ENCODE peak calls at places on chromosomes 1 and 21, in nine cellular contexts. One of them, this sample, is unnamed.
A peak's percentile ranks its signal among the peaks of the same experiment; 100 is the strongest.

GRCh38 chr21:45417256-45417950 is 12.4 kb downstream of the COL18A1 start:
- DNase-seq in Daoy: no peak
- DNase-seq in WTC11: peak; percentile 7
- DNase-seq in T follicular helper cell: no peak
- DNase-seq in cardiac fibroblast: no peak
- DNase-seq in activated gamma-delta T cell treated with Interleukin-2 at 50 U/mL for 16 hours: no peak
- DNase-seq in neural crest cell: no peak
- DNase-seq in NB4: no peak
- DNase-seq in suprapubic skin: no peak
- DNase-seq in this sample: no peak

GRCh38 chr1:94726981-94727685 is 93.0 kb upstream of the SLC44A3 start:
- DNase-seq in Daoy: no peak
- DNase-seq in WTC11: no peak
- DNase-seq in T follicular helper cell: no peak
- DNase-seq in cardiac fibroblast: no peak
- DNase-seq in activated gamma-delta T cell treated with Interleukin-2 at 50 U/mL for 16 hours: no peak
- DNase-seq in neural crest cell: no peak
- DNase-seq in NB4: no peak
- DNase-seq in suprapubic skin: no peak
- DNase-seq in this sample: no peak

GRCh38 chr1:112322018-112322417 is 74.0 kb upstream of the CTTNBP2NL start:
- DNase-seq in Daoy: no peak
- DNase-seq in WTC11: no peak
- DNase-seq in T follicular helper cell: no peak
- DNase-seq in cardiac fibroblast: no peak
- DNase-seq in activated gamma-delta T cell treated with Interleukin-2 at 50 U/mL for 16 hours: no peak
- DNase-seq in neural crest cell: no peak
- DNase-seq in NB4: peak; percentile 6
- DNase-seq in suprapubic skin: no peak
- DNase-seq in this sample: no peak

GRCh38 chr21:41926068-41926806 is 27.6 kb downstream of the C2CD2 start:
- DNase-seq in Daoy: peak; percentile 69
- DNase-seq in WTC11: peak; percentile 30
- DNase-seq in T follicular helper cell: no peak
- DNase-seq in cardiac fibroblast: peak; percentile 71
- DNase-seq in activated gamma-delta T cell treated with Interleukin-2 at 50 U/mL for 16 hours: peak; percentile 20
- DNase-seq in neural crest cell: no peak
- DNase-seq in NB4: peak; percentile 13
- DNase-seq in suprapubic skin: no peak
- DNase-seq in this sample: peak; percentile 44

GRCh38 chr1:3067671-3068399 is 1.2 kb upstream of the PRDM16 start:
- DNase-seq in Daoy: no peak
- DNase-seq in WTC11: peak; percentile 33
- DNase-seq in T follicular helper cell: no peak
- DNase-seq in cardiac fibroblast: no peak
- DNase-seq in activated gamma-delta T cell treated with Interleukin-2 at 50 U/mL for 16 hours: no peak
- DNase-seq in neural crest cell: no peak
- DNase-seq in NB4: no peak
- DNase-seq in suprapubic skin: no peak
- DNase-seq in this sample: no peak

GRCh38 chr1:29290414-29290980 is 54.2 kb downstream of the PTPRU start:
- DNase-seq in Daoy: no peak
- DNase-seq in WTC11: no peak
- DNase-seq in T follicular helper cell: no peak
- DNase-seq in cardiac fibroblast: no peak
- DNase-seq in activated gamma-delta T cell treated with Interleukin-2 at 50 U/mL for 16 hours: no peak
- DNase-seq in neural crest cell: no peak
- DNase-seq in NB4: no peak
- DNase-seq in suprapubic skin: no peak
- DNase-seq in this sample: no peak

GRCh38 chr21:25234857-25235801 is 372.2 kb downstream of the MRPL39 start:
- DNase-seq in Daoy: no peak
- DNase-seq in WTC11: no peak
- DNase-seq in T follicular helper cell: no peak
- DNase-seq in cardiac fibroblast: no peak
- DNase-seq in activated gamma-delta T cell treated with Interleukin-2 at 50 U/mL for 16 hours: no peak
- DNase-seq in neural crest cell: no peak
- DNase-seq in NB4: no peak
- DNase-seq in suprapubic skin: no peak
- DNase-seq in this sample: no peak

GRCh38 chr1:63982201-63982600 is 208.4 kb downstream of the ROR1 start:
- DNase-seq in Daoy: peak; percentile 57
- DNase-seq in WTC11: no peak
- DNase-seq in T follicular helper cell: no peak
- DNase-seq in cardiac fibroblast: no peak
- DNase-seq in activated gamma-delta T cell treated with Interleukin-2 at 50 U/mL for 16 hours: no peak
- DNase-seq in neural crest cell: no peak
- DNase-seq in NB4: no peak
- DNase-seq in suprapubic skin: no peak
- DNase-seq in this sample: no peak

GRCh38 chr1:7366286-7366954 is 404.7 kb upstream of the VAMP3 start:
- DNase-seq in Daoy: no peak
- DNase-seq in WTC11: no peak
- DNase-seq in T follicular helper cell: no peak
- DNase-seq in cardiac fibroblast: no peak
- DNase-seq in activated gamma-delta T cell treated with Interleukin-2 at 50 U/mL for 16 hours: no peak
- DNase-seq in neural crest cell: no peak
- DNase-seq in NB4: no peak
- DNase-seq in suprapubic skin: no peak
- DNase-seq in this sample: no peak

GRCh38 chr1:28510350-28511223 is 4.7 kb downstream of the RCC1 start:
- DNase-seq in Daoy: peak; percentile 79
- DNase-seq in WTC11: no peak
- DNase-seq in T follicular helper cell: no peak
- DNase-seq in cardiac fibroblast: peak; percentile 63
- DNase-seq in activated gamma-delta T cell treated with Interleukin-2 at 50 U/mL for 16 hours: no peak
- DNase-seq in neural crest cell: no peak
- DNase-seq in NB4: peak; percentile 75
- DNase-seq in suprapubic skin: no peak
- DNase-seq in this sample: no peak

GRCh38 chr21:32929633-32930038 is 96.1 kb upstream of the OLIG2 start:
- DNase-seq in Daoy: no peak
- DNase-seq in WTC11: no peak
- DNase-seq in T follicular helper cell: no peak
- DNase-seq in cardiac fibroblast: no peak
- DNase-seq in activated gamma-delta T cell treated with Interleukin-2 at 50 U/mL for 16 hours: no peak
- DNase-seq in neural crest cell: no peak
- DNase-seq in NB4: no peak
- DNase-seq in suprapubic skin: no peak
- DNase-seq in this sample: no peak

GRCh38 chr1:12650001-12650421 is 6.1 kb downstream of the AADACL4 start:
- DNase-seq in Daoy: no peak
- DNase-seq in WTC11: no peak
- DNase-seq in T follicular helper cell: no peak
- DNase-seq in cardiac fibroblast: peak; percentile 47
- DNase-seq in activated gamma-delta T cell treated with Interleukin-2 at 50 U/mL for 16 hours: no peak
- DNase-seq in neural crest cell: no peak
- DNase-seq in NB4: no peak
- DNase-seq in suprapubic skin: no peak
- DNase-seq in this sample: no peak

GRCh38 chr1:74193908-74194307 is 4.1 kb downstream of the LRRIQ3 start:
- DNase-seq in Daoy: peak; percentile 7
- DNase-seq in WTC11: no peak
- DNase-seq in T follicular helper cell: no peak
- DNase-seq in cardiac fibroblast: peak; percentile 59
- DNase-seq in activated gamma-delta T cell treated with Interleukin-2 at 50 U/mL for 16 hours: no peak
- DNase-seq in neural crest cell: no peak
- DNase-seq in NB4: no peak
- DNase-seq in suprapubic skin: no peak
- DNase-seq in this sample: no peak

GRCh38 chr1:9874959-9875635 is 35.0 kb downstream of the CTNNBIP1 start:
- DNase-seq in Daoy: peak; percentile 75
- DNase-seq in WTC11: peak; percentile 89
- DNase-seq in T follicular helper cell: peak; percentile 58
- DNase-seq in cardiac fibroblast: peak; percentile 77
- DNase-seq in activated gamma-delta T cell treated with Interleukin-2 at 50 U/mL for 16 hours: peak; percentile 76
- DNase-seq in neural crest cell: peak; percentile 82
- DNase-seq in NB4: peak; percentile 81
- DNase-seq in suprapubic skin: no peak
- DNase-seq in this sample: peak; percentile 70

GRCh38 chr1:8667869-8668595 is 149.4 kb downstream of the RERE start:
- DNase-seq in Daoy: peak; percentile 45
- DNase-seq in WTC11: no peak
- DNase-seq in T follicular helper cell: no peak
- DNase-seq in cardiac fibroblast: peak; percentile 59
- DNase-seq in activated gamma-delta T cell treated with Interleukin-2 at 50 U/mL for 16 hours: no peak
- DNase-seq in neural crest cell: no peak
- DNase-seq in NB4: no peak
- DNase-seq in suprapubic skin: no peak
- DNase-seq in this sample: no peak

GRCh38 chr1:45442272-45442671 is 48.7 kb downstream of the TESK2 start:
- DNase-seq in Daoy: peak; percentile 33
- DNase-seq in WTC11: no peak
- DNase-seq in T follicular helper cell: no peak
- DNase-seq in cardiac fibroblast: peak; percentile 85
- DNase-seq in activated gamma-delta T cell treated with Interleukin-2 at 50 U/mL for 16 hours: no peak
- DNase-seq in neural crest cell: no peak
- DNase-seq in NB4: no peak
- DNase-seq in suprapubic skin: no peak
- DNase-seq in this sample: no peak

GRCh38 chr1:214719207-214719606 is 116.2 kb downstream of the CENPF start:
- DNase-seq in Daoy: no peak
- DNase-seq in WTC11: no peak
- DNase-seq in T follicular helper cell: no peak
- DNase-seq in cardiac fibroblast: no peak
- DNase-seq in activated gamma-delta T cell treated with Interleukin-2 at 50 U/mL for 16 hours: no peak
- DNase-seq in neural crest cell: no peak
- DNase-seq in NB4: no peak
- DNase-seq in suprapubic skin: no peak
- DNase-seq in this sample: no peak

GRCh38 chr1:50972766-50973165 is 2.7 kb downstream of the CDKN2C start:
- DNase-seq in Daoy: no peak
- DNase-seq in WTC11: no peak
- DNase-seq in T follicular helper cell: no peak
- DNase-seq in cardiac fibroblast: peak; percentile 36
- DNase-seq in activated gamma-delta T cell treated with Interleukin-2 at 50 U/mL for 16 hours: no peak
- DNase-seq in neural crest cell: no peak
- DNase-seq in NB4: peak; percentile 40
- DNase-seq in suprapubic skin: no peak
- DNase-seq in this sample: no peak

GRCh38 chr1:48790397-48790796 is 13.7 kb upstream of the BEND5 start:
- DNase-seq in Daoy: no peak
- DNase-seq in WTC11: no peak
- DNase-seq in T follicular helper cell: no peak
- DNase-seq in cardiac fibroblast: no peak
- DNase-seq in activated gamma-delta T cell treated with Interleukin-2 at 50 U/mL for 16 hours: no peak
- DNase-seq in neural crest cell: no peak
- DNase-seq in NB4: no peak
- DNase-seq in suprapubic skin: no peak
- DNase-seq in this sample: no peak

GRCh38 chr1:51274676-51275075 is 38.6 kb downstream of the RNF11 start:
- DNase-seq in Daoy: no peak
- DNase-seq in WTC11: no peak
- DNase-seq in T follicular helper cell: no peak
- DNase-seq in cardiac fibroblast: no peak
- DNase-seq in activated gamma-delta T cell treated with Interleukin-2 at 50 U/mL for 16 hours: no peak
- DNase-seq in neural crest cell: no peak
- DNase-seq in NB4: no peak
- DNase-seq in suprapubic skin: no peak
- DNase-seq in this sample: no peak

GRCh38 chr1:110185181-110185580 is 24.9 kb upstream of the KCNC4 start:
- DNase-seq in Daoy: no peak
- DNase-seq in WTC11: no peak
- DNase-seq in T follicular helper cell: no peak
- DNase-seq in cardiac fibroblast: no peak
- DNase-seq in activated gamma-delta T cell treated with Interleukin-2 at 50 U/mL for 16 hours: no peak
- DNase-seq in neural crest cell: no peak
- DNase-seq in NB4: no peak
- DNase-seq in suprapubic skin: no peak
- DNase-seq in this sample: no peak

This sample was measured in stomach.